ENCODE peak calls at places on chromosomes 7 and 10, in four cellular contexts. J is progenitor cell of endocrine pancreas, T is transverse colon, V is mammary epithelial cell. P is an unnamed sample.

GRCh38 chr10:21203473-21204107 is 306.5 kb upstream of the NEBL start:
- DNase-seq in T (no peak), V (no peak), J (no peak), P (no peak)

GRCh38 chr10:27390681-27391080 is 113.4 kb upstream of the RAB18 start:
- DNase-seq in J (no peak), T (no peak), V (peak), P (no peak)

GRCh38 chr7:94374231-94374630 is 20.5 kb upstream of the COL1A2 start:
- DNase-seq in T (peak), J (no peak), V (peak), P (no peak)

GRCh38 chr10:23439452-23439919 is 611 bp downstream of the OTUD1 start:
- DNase-seq in T (no peak), J (no peak), V (no peak), P (peak)

GRCh38 chr10:80530251-80530650 is 7.5 kb upstream of the SH2D4B start:
- DNase-seq in V (no peak), T (peak), J (no peak), P (no peak)

GRCh38 chr7:157228864-157229422 is 90.2 kb downstream of the UBE3C start:
- DNase-seq in V (no peak), J (peak), T (no peak), P (peak)

GRCh38 chr10:99418910-99419624 is 11.4 kb downstream of the GOT1 start:
- DNase-seq in V (no peak), T (no peak), J (no peak), P (no peak)

GRCh38 chr7:158746957-158747356 is 42.4 kb upstream of the NCAPG2 start:
- DNase-seq in V (no peak), T (no peak), J (no peak), P (no peak)

GRCh38 chr10:7773845-7774801 is 13.7 kb downstream of the KIN start:
- DNase-seq in V (no peak), J (no peak), T (peak), P (no peak)

GRCh38 chr10:10222288-10222945 is 795.3 kb upstream of the CELF2 start:
- DNase-seq in V (no peak), J (no peak), T (no peak), P (no peak)

GRCh38 chr10:11473128-11473760 is 138.2 kb downstream of the USP6NL start:
- DNase-seq in T (no peak), J (no peak), V (no peak), P (no peak)

GRCh38 chr10:23197416-23197861 is 5.3 kb downstream of the PTF1A start:
- DNase-seq in J (no peak), V (no peak), T (no peak), P (no peak)

GRCh38 chr10:117246997-117247667 is 6.2 kb downstream of the SLC18A2 start:
- DNase-seq in V (no peak), T (no peak), J (no peak), P (no peak)

GRCh38 chr7:110800984-110801383 is 289.9 kb upstream of the LRRN3 start:
- DNase-seq in J (no peak), V (no peak), T (no peak), P (no peak)

GRCh38 chr10:28295346-28295745 is 7.5 kb downstream of the MPP7 start:
- DNase-seq in V (no peak), J (no peak), T (no peak), P (no peak)

GRCh38 chr10:129894721-129895120 is 69.4 kb downstream of the EBF3 start:
- DNase-seq in V (no peak), T (no peak), J (no peak), P (no peak)

GRCh38 chr7:22885824-22886255 is 63.2 kb upstream of the TOMM7 start:
- DNase-seq in T (no peak), J (no peak), V (no peak), P (peak)